ENCODE peak calls at places on chromosomes 6 and 20, in six cellular contexts. P is GM23338, U is HL-60, M is SK-N-SH, L is endothelial cell of umbilical vein, X is K562. J is an unnamed sample.

GRCh38 chr6:166597711-166598440 is 11.4 kb upstream of the RAMACL start:
- DNase-seq in L (no peak), M (no peak), X (no peak), P (no peak), U (no peak), J (no peak)

GRCh38 chr20:15637971-15638754 is 935.1 kb downstream of the KIF16B start:
- DNase-seq in U (no peak), X (no peak), L (peak), P (peak), M (no peak), J (no peak)

GRCh38 chr6:2403546-2403945 is 158.1 kb upstream of the GMDS start:
- DNase-seq in L (no peak), U (no peak), P (no peak), X (no peak), M (no peak), J (no peak)

GRCh38 chr20:16583444-16583843 is 10.2 kb upstream of the KIF16B start:
- DNase-seq in X (no peak), P (no peak), U (no peak), M (no peak), L (no peak), J (no peak)

GRCh38 chr6:125203395-125203794 is 49.8 kb downstream of the TPD52L1 start:
- DNase-seq in M (no peak), P (no peak), L (no peak), U (no peak), X (no peak), J (no peak)

GRCh38 chr6:11324453-11325023 is 92.1 kb upstream of the NEDD9 start:
- DNase-seq in M (no peak), P (no peak), L (no peak), U (peak), X (no peak), J (no peak)

GRCh38 chr6:133171989-133172604 is 69.1 kb upstream of the EYA4 start:
- DNase-seq in P (no peak), X (no peak), M (no peak), U (no peak), L (no peak), J (no peak)

GRCh38 chr6:117547688-117548621 is 54.4 kb downstream of the GOPC start:
- DNase-seq in U (no peak), L (peak), P (peak), M (peak), X (no peak), J (no peak)

GRCh38 chr6:67411036-67411435 is 1224.0 kb upstream of the ADGRB3 start:
- DNase-seq in L (peak), M (no peak), U (no peak), X (no peak), P (no peak), J (no peak)

GRCh38 chr6:85673198-85674139 is 30.8 kb upstream of the SYNCRIP start:
- DNase-seq in X (no peak), U (no peak), P (peak), L (no peak), M (no peak), J (no peak)

GRCh38 chr6:85677243-85677956 is 34.7 kb upstream of the SYNCRIP start:
- DNase-seq in L (peak), U (no peak), P (no peak), X (no peak), M (no peak), J (no peak)

GRCh38 chr6:85674604-85675003 is 31.9 kb upstream of the SYNCRIP start:
- DNase-seq in P (peak), M (no peak), U (no peak), L (no peak), X (no peak), J (no peak)

GRCh38 chr6:85676086-85676729 is 33.5 kb upstream of the SYNCRIP start:
- DNase-seq in X (no peak), P (no peak), L (peak), M (no peak), U (no peak), J (no peak)

GRCh38 chr6:85675030-85675819 is 32.5 kb upstream of the SYNCRIP start:
- DNase-seq in U (no peak), L (peak), P (peak), X (no peak), M (no peak), J (no peak)
- TF ChIP-seq POLR2AphosphoS5 in U (peak), L (peak), P (no peak), X (peak), M (peak), J (no peak)

DNA sequence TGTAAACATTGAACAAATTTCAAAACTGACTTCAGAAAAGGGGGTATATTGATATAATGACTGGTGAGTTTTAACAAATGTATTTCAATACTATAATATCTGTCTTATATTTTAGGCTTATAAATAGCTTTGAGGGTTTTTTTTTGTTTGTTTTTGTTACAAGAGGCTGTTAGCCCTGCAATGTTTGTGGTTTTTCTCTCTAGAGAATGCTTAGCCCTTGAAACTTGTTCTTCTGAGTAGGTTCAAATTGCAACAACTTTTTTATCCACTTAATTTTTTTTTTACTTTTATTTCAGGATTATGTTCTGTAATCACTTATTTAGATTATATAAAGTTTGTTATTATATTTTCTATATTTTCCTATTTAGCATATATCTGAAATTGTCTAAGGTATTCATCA is 333.2 kb downstream of the RIMS1 start:
- DNase-seq in M (no peak), L (no peak), U (no peak), P (no peak), X (no peak), J (no peak)
- H3K4me3 ChIP-seq in M (no peak), L (no peak), U (no peak), P (no peak), X (no peak), J (no peak)

DNA sequence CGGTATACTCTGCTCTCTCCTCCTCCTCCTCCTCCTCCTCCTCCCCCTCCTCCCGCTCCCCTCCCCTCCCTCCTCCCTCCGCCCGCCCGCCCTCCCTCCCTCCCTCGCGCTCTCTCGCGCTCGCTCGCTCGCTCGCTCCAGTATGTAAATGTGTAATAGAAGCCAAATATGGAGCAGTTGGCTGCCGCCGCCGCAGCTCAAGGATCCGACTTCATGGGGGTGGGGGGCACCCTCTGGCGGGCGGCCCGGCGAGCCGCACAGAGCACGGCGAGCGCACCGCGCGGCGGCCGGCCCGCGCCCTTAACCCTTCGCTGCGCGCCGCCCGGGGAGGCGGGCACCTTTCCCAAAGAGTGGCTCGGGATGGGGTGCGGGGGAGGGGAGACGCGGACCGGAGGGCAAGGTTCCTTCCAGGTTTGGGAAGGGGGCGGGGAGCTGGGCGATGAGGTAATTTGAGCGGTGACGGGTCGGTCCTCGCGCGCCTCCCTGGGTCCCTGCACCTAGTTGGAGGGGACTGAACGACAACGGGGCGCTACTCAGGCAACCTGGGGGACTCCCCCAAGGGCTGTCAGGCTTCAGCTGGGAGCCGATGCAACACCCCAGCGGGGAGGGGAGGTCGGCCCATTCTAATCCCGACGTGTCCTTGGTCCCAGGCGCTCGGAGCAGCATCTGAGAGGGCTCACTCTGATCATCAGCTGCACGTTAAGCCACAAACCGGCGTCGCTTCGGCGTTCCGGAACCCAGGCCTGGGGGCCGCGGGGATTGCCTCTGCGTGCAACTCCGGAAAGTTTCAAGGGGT is 407 bp upstream of the ATXN1 start:
- DNase-seq in P (peak), M (peak), X (peak), U (peak), L (peak), J (no peak)
- TF ChIP-seq POLR2AphosphoS5 in P (peak), M (peak), X (no peak), U (no peak), L (peak), J (no peak)

DNA sequence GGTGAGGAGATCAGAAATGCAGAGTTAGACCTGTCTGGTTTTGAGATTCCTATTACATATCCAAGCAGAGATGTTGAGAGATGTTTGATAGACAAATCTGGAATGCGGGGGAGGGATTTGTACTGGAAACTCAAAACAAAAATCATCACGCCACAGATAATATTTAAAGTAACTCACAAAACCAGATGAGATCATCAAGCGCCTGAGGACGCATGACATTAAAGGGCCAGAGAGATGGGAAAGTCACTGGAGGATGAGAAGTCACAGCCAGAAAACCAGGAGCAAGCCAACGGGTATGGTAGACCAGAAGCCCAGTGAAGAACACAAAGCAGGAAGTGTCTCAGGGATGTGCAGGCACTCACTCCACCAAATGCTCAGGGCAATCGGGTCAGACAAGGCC is 87.7 kb downstream of the DLL1 start:
- DNase-seq in L (no peak), U (no peak), P (no peak), M (peak), X (no peak), J (no peak)
- H3K4me3 ChIP-seq in L (no peak), U (no peak), P (no peak), M (no peak), X (no peak), J (no peak)

DNA sequence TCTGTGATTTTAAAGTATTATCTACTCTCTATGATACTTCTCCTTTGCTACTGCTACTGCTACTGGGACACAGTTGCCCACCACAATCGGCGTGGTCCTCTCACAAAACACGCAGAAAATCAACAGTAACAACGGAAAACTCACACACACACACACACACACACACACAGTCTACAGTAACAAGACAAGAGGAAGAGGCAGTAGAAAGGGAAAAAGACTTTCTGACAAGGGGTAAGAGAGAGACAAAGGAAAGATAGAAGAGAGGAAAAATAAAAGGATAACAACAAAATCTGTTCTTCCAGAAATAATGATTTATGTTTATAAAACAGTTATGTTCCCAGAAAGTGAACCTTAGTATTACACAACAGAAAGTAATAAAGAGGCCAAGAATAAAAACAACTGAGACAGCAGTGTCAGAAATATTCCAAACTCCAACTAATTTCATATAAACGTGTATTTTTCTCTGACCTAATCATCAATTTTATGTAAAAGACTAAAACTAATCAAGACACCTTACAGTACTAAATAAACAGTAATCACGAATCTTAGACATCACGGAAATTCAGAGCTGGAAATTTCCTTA is 2.9 kb downstream of the RANBP9 start:
- DNase-seq in P (no peak), X (no peak), U (peak), L (peak), M (no peak), J (no peak)
- TF ChIP-seq POLR2AphosphoS5 in P (no peak), X (no peak), U (no peak), L (no peak), M (no peak), J (no peak)

J was measured in SK-N-MC.